ENCODE peak calls at places on chromosomes 7 and 10, in seven cellular contexts. J, B, S, P, X, D and E are unnamed samples.

GRCh38 chr10:127854769-127855583 is 37.8 kb downstream of the CLRN3 start:
- DNase-seq in P (no peak), X (no peak), J (no peak), B (no peak), S (no peak), D (peak; percentile 37), E (no peak)

GRCh38 chr7:24445041-24445440 is 128.2 kb upstream of the PALS2 start:
- DNase-seq in D (no peak), X (no peak), P (no peak), S (no peak), B (peak; percentile 65), J (no peak), E (no peak)

GRCh38 chr7:112594397-112594796 is 113.6 kb downstream of the LSMEM1 start:
- DNase-seq in S (no peak), X (no peak), J (peak; percentile 68), B (no peak), P (no peak), D (no peak), E (peak; percentile 6)

GRCh38 chr10:30059209-30060107 is at the start of gene JCAD:
- DNase-seq in S (peak; percentile 8), P (no peak), D (peak; percentile 77), X (peak; percentile 24), J (no peak), B (peak; percentile 66), E (no peak)

GRCh38 chr10:104707602-104708160 is 66.6 kb downstream of the SORCS3 start:
- DNase-seq in D (no peak), J (no peak), X (no peak), B (no peak), P (no peak), S (no peak), E (no peak)

GRCh38 chr7:139341776-139342244 is 673 bp downstream of the FMC1 start:
- DNase-seq in S (no peak), X (no peak), P (no peak), J (no peak), D (no peak), B (no peak), E (no peak)

GRCh38 chr7:157529768-157530560 is 193.2 kb downstream of the DNAJB6 start:
- DNase-seq in X (no peak), B (no peak), J (no peak), D (no peak), P (no peak), S (no peak), E (no peak)

GRCh38 chr10:43047288-43047970 is 29.4 kb upstream of the RET start:
- DNase-seq in X (no peak), P (no peak), J (no peak), B (no peak), S (no peak), D (no peak), E (no peak)

GRCh38 chr10:87674963-87675362 is 15.3 kb downstream of the PAPSS2 start:
- DNase-seq in P (no peak), B (no peak), X (no peak), D (no peak), J (no peak), S (no peak), E (no peak)